ENCODE peak calls at places on chromosome 18, in four cellular contexts. V is hepatocyte, C is HepG2, S is astrocyte. D is an unnamed sample. For H3K79me2, the result is how much of the 10 kb centered on the place peaks cover.

GRCh38 chr18:45255142-45255890 is 360.0 kb upstream of the SLC14A2 start:
- DNase-seq in S (peak), C (no peak), V (peak), D (peak)

GRCh38 chr18:38241736-38242135 is 676.1 kb upstream of the CELF4 start:
- DNase-seq in V (no peak), S (peak), C (no peak), D (no peak)

GRCh38 chr18:61694236-61694635 is 198.6 kb downstream of the RNF152 start:
- DNase-seq in C (no peak), S (no peak), V (no peak), D (no peak)

GRCh38 chr18:13680612-13681011 is 45.7 kb downstream of the FAM210A start:
- DNase-seq in S (no peak), V (peak), C (peak), D (peak)

GRCh38 chr18:53935803-53936202 is 288.7 kb downstream of the MBD2 start:
- DNase-seq in S (no peak), V (no peak), C (no peak), D (no peak)

GRCh38 chr18:63071566-63072175 is 247.9 kb downstream of the BCL2 start:
- DNase-seq in C (no peak), S (no peak), V (no peak), D (no peak)

GRCh38 chr18:68436485-68436884 is 278.4 kb downstream of the TMX3 start:
- DNase-seq in C (no peak), V (no peak), S (peak), D (no peak)

GRCh38 chr18:26777316-26778053 is 88.0 kb downstream of the AQP4 start:
- DNase-seq in C (no peak), S (peak), V (peak), D (peak)

GRCh38 chr18:30712383-30712782 is 330.2 kb downstream of the DSC3 start:
- DNase-seq in C (no peak), V (no peak), S (no peak), D (no peak)

GRCh38 chr18:57826252-57826651 is 23.1 kb upstream of the ATP8B1 start:
- DNase-seq in C (no peak), S (no peak), V (no peak), D (no peak)

GRCh38 chr18:48488388-48488850 is 50.4 kb upstream of the CTIF start:
- DNase-seq in V (peak), S (peak), C (peak), D (no peak)

GRCh38 chr18:57784034-57784815 is 18.9 kb downstream of the ATP8B1 start:
- DNase-seq in V (no peak), S (peak), C (peak), D (no peak)

GRCh38 chr18:76444436-76445105 is 50.5 kb downstream of the ZNF516 start:
- DNase-seq in C (no peak), V (no peak), S (no peak), D (no peak)

GRCh38 chr18:76441668-76442412 is 53.2 kb downstream of the ZNF516 start:
- DNase-seq in C (no peak), V (no peak), S (no peak), D (no peak)

GRCh38 chr18:76442413-76443171 is 52.5 kb downstream of the ZNF516 start:
- DNase-seq in S (no peak), V (no peak), C (no peak), D (no peak)

GRCh38 chr18:76445275-76445674 is 49.8 kb downstream of the ZNF516 start:
- DNase-seq in V (no peak), C (no peak), S (peak), D (no peak)

DNA sequence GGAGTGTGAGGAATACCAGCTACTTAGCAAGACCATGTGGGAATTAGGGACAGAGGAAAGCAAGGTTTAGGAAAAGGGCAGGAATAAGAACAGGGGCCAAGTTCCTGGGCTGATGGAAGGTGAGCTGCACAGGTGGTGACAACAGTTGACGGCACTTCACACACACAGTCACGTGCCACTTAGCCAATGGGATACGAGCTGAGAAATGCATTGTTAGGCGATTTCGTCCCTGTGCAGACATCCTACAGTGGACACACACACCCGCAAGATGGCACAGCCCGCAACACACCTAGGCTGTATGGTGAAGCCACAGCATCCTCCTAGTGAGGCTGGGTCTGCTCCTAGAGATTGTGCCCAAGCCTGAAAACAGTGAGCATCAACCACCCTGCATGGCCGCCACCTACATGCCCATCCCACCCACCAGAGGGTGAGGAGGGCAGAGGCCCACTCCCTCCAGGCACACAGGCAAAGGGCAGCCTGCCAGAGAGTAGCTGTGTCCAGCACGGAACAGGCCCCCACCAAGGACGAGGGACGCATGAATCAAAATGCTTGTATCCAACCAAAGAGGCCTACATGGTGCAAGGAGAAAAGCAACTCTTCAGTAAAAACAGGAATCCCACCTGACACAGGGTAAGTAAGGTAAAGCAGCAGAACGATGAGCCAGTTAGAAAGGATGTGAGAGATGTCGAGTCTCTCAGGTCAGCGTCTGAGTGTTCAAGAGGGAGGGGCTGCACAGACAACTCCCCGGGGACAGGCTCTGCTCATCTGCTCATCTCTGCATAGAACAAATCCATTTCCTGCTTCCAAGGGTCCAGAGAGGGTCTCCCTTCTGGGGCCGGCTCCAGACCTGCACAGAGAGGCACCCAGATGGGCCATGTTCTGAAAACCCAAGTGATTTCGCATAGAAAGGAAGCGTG is 51.3 kb downstream of the ZNF516 start:
- DNase-seq in C (no peak), V (no peak), S (no peak), D (no peak)
- H3K27ac ChIP-seq in C (no peak), V (peak), S (no peak), D (no peak)

GRCh38 chr18:55442561-55442960 is 145.4 kb downstream of the TCF4 start:
- DNase-seq in C (no peak), S (no peak), V (no peak), D (no peak)
- H3K79me2 ChIP-seq in C (under half), S (half or more), V (under half), D (half or more)

DNA sequence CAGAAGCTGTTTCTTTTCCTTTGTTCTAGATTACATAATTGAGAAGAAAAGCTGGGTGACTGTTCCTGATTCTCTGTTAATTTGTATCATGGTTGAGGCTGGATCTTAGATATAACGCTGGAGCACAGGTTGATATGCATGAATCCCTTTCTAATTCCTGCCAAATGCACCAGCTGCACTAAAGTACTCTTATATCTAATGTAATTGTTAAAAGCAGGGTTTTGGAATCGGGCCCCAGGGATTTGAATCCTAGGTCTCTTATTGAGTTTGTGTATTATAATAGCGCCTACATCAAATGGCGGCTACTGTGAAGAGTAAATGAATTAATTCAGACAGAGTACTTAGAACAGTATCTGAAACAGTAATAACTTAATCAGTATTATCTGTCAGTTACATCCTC is 80.4 kb downstream of the MC4R start:
- DNase-seq in V (no peak), S (no peak), C (no peak), D (no peak)
- H3K27ac ChIP-seq in V (no peak), S (no peak), C (no peak), D (no peak)

GRCh38 chr18:77114564-77115391 is 17.8 kb downstream of the MBP start:
- DNase-seq in C (peak), S (peak), V (peak), D (no peak)
- H3K79me2 ChIP-seq in C (under half), S (under half), V (under half), D (under half)

GRCh38 chr18:60599995-60600394 is 227.4 kb upstream of the MC4R start:
- DNase-seq in V (no peak), S (no peak), C (no peak), D (no peak)
- H3K27ac ChIP-seq in V (no peak), S (no peak), C (no peak), D (no peak)

GRCh38 chr18:59639821-59640220 is 57.4 kb downstream of the CCBE1 start:
- DNase-seq in V (no peak), S (no peak), C (no peak), D (no peak)
- H3K79me2 ChIP-seq in V (under half), S (under half), C (under half), D (under half)

DNA sequence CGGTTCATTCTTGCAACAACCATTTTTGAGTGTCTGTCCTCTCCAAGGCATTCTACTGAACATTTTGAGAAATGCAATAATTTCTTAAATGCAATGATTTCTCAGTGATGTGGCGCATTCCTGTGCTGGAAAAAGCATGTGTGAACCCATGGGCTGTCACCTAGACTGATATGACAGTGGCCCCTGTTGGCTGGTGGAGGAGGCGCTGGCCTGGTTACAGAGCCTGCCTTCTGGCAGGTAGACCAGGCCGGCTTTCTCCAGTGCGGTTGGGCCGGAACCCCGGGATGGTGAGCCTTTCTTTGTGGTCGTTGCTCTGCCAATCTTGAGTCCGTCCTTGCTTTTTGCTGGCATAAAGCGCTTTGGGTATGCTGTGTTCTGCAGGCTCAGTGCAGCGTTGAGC is 33.7 kb downstream of the TSHZ1 start:
- DNase-seq in S (no peak), C (peak), V (peak), D (peak)
- H3K27ac ChIP-seq in S (no peak), C (no peak), V (no peak), D (no peak)

DNA sequence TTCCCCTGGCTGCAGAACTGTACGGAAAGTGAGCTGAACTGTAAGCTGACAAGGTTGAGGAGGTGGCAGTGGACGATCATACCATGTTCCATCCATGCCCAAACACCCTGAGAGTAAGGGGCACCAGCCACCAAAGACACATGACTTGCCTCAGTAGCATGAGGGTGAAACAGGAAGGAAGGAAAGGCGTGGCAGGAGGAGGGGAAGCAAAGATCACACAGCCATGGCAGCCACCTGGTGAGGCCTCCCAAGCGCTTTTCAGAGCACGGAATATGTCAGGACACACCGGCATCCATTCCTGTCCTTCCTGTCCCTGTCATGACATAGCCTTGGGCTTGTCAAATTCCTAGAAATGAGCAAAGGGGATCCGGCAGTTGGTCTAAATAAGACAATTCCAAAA is 118.7 kb downstream of the MYO5B start:
- DNase-seq in S (no peak), V (no peak), C (no peak), D (no peak)
- H3K79me2 ChIP-seq in S (under half), V (under half), C (under half), D (under half)

GRCh38 chr18:31978616-31979015 is 35.7 kb upstream of the TRAPPC8 start:
- DNase-seq in V (no peak), S (no peak), C (no peak), D (no peak)

GRCh38 chr18:31983020-31983419 is 35.6 kb upstream of the RNF125 start:
- DNase-seq in V (peak), C (no peak), S (no peak), D (no peak)

GRCh38 chr18:31983976-31984375 is 34.6 kb upstream of the RNF125 start:
- DNase-seq in C (no peak), V (no peak), S (no peak), D (no peak)

GRCh38 chr18:31979714-31980113 is 36.8 kb upstream of the TRAPPC8 start:
- DNase-seq in V (no peak), S (no peak), C (no peak), D (no peak)

DNA sequence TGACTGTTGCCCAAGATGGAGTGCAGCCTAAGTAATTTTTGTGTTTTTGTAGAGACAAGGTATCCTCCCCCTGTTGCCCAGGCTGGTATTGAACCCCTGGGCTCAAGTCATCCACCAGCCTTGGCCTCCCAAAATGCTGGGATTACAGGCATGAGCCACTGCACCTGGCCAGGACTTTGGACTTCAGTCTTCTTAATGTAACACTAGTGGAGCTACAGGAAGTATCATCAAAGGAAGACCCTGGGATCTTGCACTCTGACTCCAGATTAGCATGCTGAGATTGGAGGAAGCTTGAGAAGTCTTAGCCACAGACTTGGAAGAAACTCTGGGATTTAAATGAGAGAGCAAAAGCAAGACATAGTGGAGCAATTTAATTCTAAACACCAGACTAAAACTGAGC is 37.8 kb upstream of the RNF125 start:
- DNase-seq in S (no peak), V (no peak), C (no peak), D (no peak)
- H3K27ac ChIP-seq in S (no peak), V (no peak), C (no peak), D (no peak)